ENCODE peak calls at places on chromosomes 12 and 14, in nine cellular contexts. One of them, this sample, is unnamed. For H3K4me1, H3K36me3 and H3K9me3, the result is how much of the 10 kb centered on the place peaks cover.

GRCh38 chr12:117168976-117169375 is 21.3 kb downstream of the FBXO21 start:
- DNase-seq in spleen: no peak
- DNase-seq in right lobe of liver: no peak
- DNase-seq in stomach: no peak
- DNase-seq in transverse colon: no peak
- DNase-seq in Panc1: no peak
- DNase-seq in naive thymus-derived CD4-positive, alpha-beta T cell: no peak
- DNase-seq in upper lobe of right lung: no peak
- DNase-seq in IMR-90: no peak
- DNase-seq in this sample: no peak

GRCh38 chr12:76450690-76451089 is 102.5 kb upstream of the BBS10 start:
- DNase-seq in IMR-90: peak
- DNase-seq in upper lobe of right lung: no peak
- DNase-seq in right lobe of liver: no peak
- DNase-seq in transverse colon: no peak
- DNase-seq in spleen: no peak
- DNase-seq in stomach: no peak
- DNase-seq in naive thymus-derived CD4-positive, alpha-beta T cell: no peak
- DNase-seq in Panc1: no peak
- DNase-seq in this sample: no peak

GRCh38 chr12:105740970-105741725 is 397.6 kb downstream of the NUAK1 start:
- DNase-seq in right lobe of liver: no peak
- DNase-seq in stomach: no peak
- DNase-seq in naive thymus-derived CD4-positive, alpha-beta T cell: no peak
- DNase-seq in IMR-90: peak
- DNase-seq in Panc1: no peak
- DNase-seq in upper lobe of right lung: no peak
- DNase-seq in spleen: no peak
- DNase-seq in transverse colon: no peak
- DNase-seq in this sample: peak

GRCh38 chr14:65043893-65044595 is 57.3 kb downstream of the FNTB start:
- DNase-seq in Panc1: no peak
- DNase-seq in upper lobe of right lung: no peak
- DNase-seq in spleen: no peak
- DNase-seq in right lobe of liver: no peak
- DNase-seq in transverse colon: no peak
- DNase-seq in naive thymus-derived CD4-positive, alpha-beta T cell: no peak
- DNase-seq in stomach: no peak
- DNase-seq in IMR-90: no peak
- DNase-seq in this sample: no peak

GRCh38 chr12:109946505-109946904 is 46.4 kb downstream of the TCHP start:
- DNase-seq in transverse colon: no peak
- DNase-seq in Panc1: no peak
- DNase-seq in IMR-90: peak
- DNase-seq in upper lobe of right lung: no peak
- DNase-seq in spleen: no peak
- DNase-seq in naive thymus-derived CD4-positive, alpha-beta T cell: no peak
- DNase-seq in right lobe of liver: no peak
- DNase-seq in stomach: no peak
- DNase-seq in this sample: no peak

GRCh38 chr12:57280234-57281062 is 29.5 kb upstream of the STAC3 start:
- DNase-seq in naive thymus-derived CD4-positive, alpha-beta T cell: peak
- DNase-seq in IMR-90: peak
- DNase-seq in Panc1: peak
- DNase-seq in transverse colon: peak
- DNase-seq in spleen: peak
- DNase-seq in right lobe of liver: no peak
- DNase-seq in stomach: peak
- DNase-seq in upper lobe of right lung: no peak
- DNase-seq in this sample: peak

GRCh38 chr14:97336816-97337215 is 539.6 kb downstream of the VRK1 start:
- DNase-seq in transverse colon: no peak
- DNase-seq in stomach: no peak
- DNase-seq in right lobe of liver: no peak
- DNase-seq in Panc1: no peak
- DNase-seq in spleen: no peak
- DNase-seq in IMR-90: no peak
- DNase-seq in naive thymus-derived CD4-positive, alpha-beta T cell: no peak
- DNase-seq in upper lobe of right lung: no peak
- DNase-seq in this sample: no peak

GRCh38 chr12:83365317-83365716 is 678.6 kb downstream of the TMTC2 start:
- DNase-seq in naive thymus-derived CD4-positive, alpha-beta T cell: no peak
- DNase-seq in spleen: no peak
- DNase-seq in transverse colon: no peak
- DNase-seq in upper lobe of right lung: no peak
- DNase-seq in Panc1: no peak
- DNase-seq in IMR-90: no peak
- DNase-seq in stomach: no peak
- DNase-seq in right lobe of liver: no peak
- DNase-seq in this sample: no peak

GRCh38 chr12:57232156-57232756 is 2.7 kb downstream of the SHMT2 start:
- DNase-seq in Panc1: no peak
- DNase-seq in right lobe of liver: no peak
- DNase-seq in naive thymus-derived CD4-positive, alpha-beta T cell: no peak
- DNase-seq in spleen: peak
- DNase-seq in upper lobe of right lung: no peak
- DNase-seq in stomach: no peak
- DNase-seq in transverse colon: no peak
- DNase-seq in IMR-90: no peak
- DNase-seq in this sample: peak

GRCh38 chr12:100359822-100360221 is 2.9 kb downstream of the SLC17A8 start:
- DNase-seq in right lobe of liver: no peak
- DNase-seq in upper lobe of right lung: no peak
- DNase-seq in Panc1: no peak
- DNase-seq in IMR-90: peak
- DNase-seq in naive thymus-derived CD4-positive, alpha-beta T cell: no peak
- DNase-seq in spleen: no peak
- DNase-seq in transverse colon: no peak
- DNase-seq in stomach: no peak
- DNase-seq in this sample: no peak

GRCh38 chr12:14577344-14577743 is 9.7 kb upstream of the PLBD1 start:
- DNase-seq in spleen: no peak
- DNase-seq in right lobe of liver: no peak
- DNase-seq in Panc1: no peak
- DNase-seq in naive thymus-derived CD4-positive, alpha-beta T cell: peak
- DNase-seq in IMR-90: no peak
- DNase-seq in stomach: no peak
- DNase-seq in upper lobe of right lung: no peak
- DNase-seq in transverse colon: no peak
- DNase-seq in this sample: no peak

GRCh38 chr12:26678697-26679660 is 154.0 kb downstream of the ITPR2 start:
- DNase-seq in stomach: no peak
- DNase-seq in naive thymus-derived CD4-positive, alpha-beta T cell: no peak
- DNase-seq in upper lobe of right lung: no peak
- DNase-seq in Panc1: no peak
- DNase-seq in spleen: no peak
- DNase-seq in right lobe of liver: no peak
- DNase-seq in transverse colon: no peak
- DNase-seq in IMR-90: peak
- DNase-seq in this sample: no peak

GRCh38 chr14:101186544-101186943 is 283.0 kb upstream of the RTL1 start:
- DNase-seq in Panc1: no peak
- DNase-seq in transverse colon: no peak
- DNase-seq in stomach: peak
- DNase-seq in right lobe of liver: no peak
- DNase-seq in spleen: peak
- DNase-seq in naive thymus-derived CD4-positive, alpha-beta T cell: no peak
- DNase-seq in IMR-90: no peak
- DNase-seq in upper lobe of right lung: no peak
- DNase-seq in this sample: no peak

GRCh38 chr12:21169878-21170472 is 39.0 kb downstream of the SLCO1B1 start:
- DNase-seq in spleen: no peak
- DNase-seq in Panc1: peak
- DNase-seq in right lobe of liver: no peak
- DNase-seq in stomach: peak
- DNase-seq in IMR-90: peak
- DNase-seq in upper lobe of right lung: no peak
- DNase-seq in transverse colon: peak
- DNase-seq in naive thymus-derived CD4-positive, alpha-beta T cell: no peak
- DNase-seq in this sample: no peak

GRCh38 chr14:97336179-97336578 is 539.0 kb downstream of the VRK1 start:
- DNase-seq in transverse colon: no peak
- DNase-seq in Panc1: no peak
- DNase-seq in right lobe of liver: no peak
- DNase-seq in IMR-90: no peak
- DNase-seq in upper lobe of right lung: no peak
- DNase-seq in spleen: no peak
- DNase-seq in stomach: no peak
- DNase-seq in naive thymus-derived CD4-positive, alpha-beta T cell: no peak
- DNase-seq in this sample: no peak

GRCh38 chr12:69240625-69240984 is 1.2 kb downstream of the CPSF6 start:
- DNase-seq in upper lobe of right lung: no peak
- DNase-seq in naive thymus-derived CD4-positive, alpha-beta T cell: peak
- DNase-seq in right lobe of liver: no peak
- DNase-seq in Panc1: no peak
- DNase-seq in transverse colon: no peak
- DNase-seq in spleen: no peak
- DNase-seq in IMR-90: peak
- DNase-seq in stomach: no peak
- DNase-seq in this sample: no peak
- H3K4me1 ChIP-seq in upper lobe of right lung: under half
- H3K4me1 ChIP-seq in naive thymus-derived CD4-positive, alpha-beta T cell: under half
- H3K4me1 ChIP-seq in right lobe of liver: under half
- H3K4me1 ChIP-seq in Panc1: under half
- H3K4me1 ChIP-seq in transverse colon: half or more
- H3K4me1 ChIP-seq in spleen: half or more
- H3K4me1 ChIP-seq in IMR-90: under half
- H3K4me1 ChIP-seq in stomach: under half
- H3K4me1 ChIP-seq in this sample: under half

DNA sequence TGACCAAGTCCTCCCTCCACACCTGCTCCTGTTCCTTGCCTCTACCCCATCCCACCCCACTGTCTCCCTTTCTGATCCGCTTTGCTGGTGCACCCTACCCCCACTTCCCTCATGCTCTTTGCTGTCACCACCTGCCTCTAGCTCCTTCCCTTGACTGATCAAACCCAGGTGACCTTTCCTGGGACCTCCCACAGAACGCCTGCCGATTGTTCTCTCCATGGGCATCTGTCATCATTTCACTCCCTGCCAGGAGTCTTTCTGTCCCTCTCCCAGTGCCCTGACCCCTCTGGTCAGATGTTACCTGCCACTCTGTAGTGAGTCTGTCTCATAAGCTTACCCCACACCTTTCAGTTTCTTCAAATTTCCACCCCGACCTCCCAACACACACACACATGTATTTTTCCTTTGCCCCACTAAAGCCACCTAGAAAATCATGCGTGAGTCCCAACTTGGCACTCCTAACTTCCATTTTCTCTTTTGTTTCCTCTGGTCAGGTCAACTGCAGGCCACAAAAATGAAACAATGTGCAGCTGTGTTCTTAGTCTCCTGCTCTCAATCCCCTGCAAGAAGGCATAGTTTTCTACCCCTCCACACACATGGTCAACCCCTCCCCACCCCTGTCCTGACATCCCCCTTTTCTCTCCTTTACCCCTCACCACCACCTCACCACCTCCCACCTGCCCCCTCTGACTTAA is 229.8 kb downstream of the DPF3 start:
- DNase-seq in spleen: no peak
- DNase-seq in IMR-90: no peak
- DNase-seq in right lobe of liver: no peak
- DNase-seq in upper lobe of right lung: no peak
- DNase-seq in stomach: no peak
- DNase-seq in Panc1: no peak
- DNase-seq in naive thymus-derived CD4-positive, alpha-beta T cell: no peak
- DNase-seq in transverse colon: no peak
- DNase-seq in this sample: no peak
- H3K36me3 ChIP-seq in spleen: under half
- H3K36me3 ChIP-seq in IMR-90: under half
- H3K36me3 ChIP-seq in right lobe of liver: under half
- H3K36me3 ChIP-seq in upper lobe of right lung: under half
- H3K36me3 ChIP-seq in stomach: under half
- H3K36me3 ChIP-seq in Panc1: under half
- H3K36me3 ChIP-seq in naive thymus-derived CD4-positive, alpha-beta T cell: under half
- H3K36me3 ChIP-seq in transverse colon: under half
- H3K36me3 ChIP-seq in this sample: under half

DNA sequence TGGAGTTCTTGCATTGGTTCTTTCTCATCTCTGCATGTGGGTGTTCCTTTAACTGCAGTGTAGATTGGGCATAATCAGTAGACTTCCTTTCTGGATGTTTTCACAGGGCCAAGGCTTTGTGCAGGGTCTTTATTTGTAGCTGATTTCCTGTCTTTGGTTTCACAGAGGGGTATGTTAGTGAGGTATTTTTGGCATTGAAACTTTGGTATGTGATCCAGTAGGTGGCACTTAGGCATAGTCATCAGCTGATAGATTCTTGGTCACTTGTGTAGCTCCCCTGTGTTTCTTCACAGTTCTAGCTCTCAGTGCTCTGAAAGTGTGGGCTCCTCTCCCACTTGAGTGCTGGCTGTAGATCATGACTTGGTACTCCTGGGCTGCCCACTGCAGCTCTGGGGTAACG is 52.7 kb upstream of the LMO3 start:
- DNase-seq in Panc1: no peak
- DNase-seq in stomach: no peak
- DNase-seq in spleen: no peak
- DNase-seq in transverse colon: no peak
- DNase-seq in IMR-90: no peak
- DNase-seq in naive thymus-derived CD4-positive, alpha-beta T cell: no peak
- DNase-seq in right lobe of liver: no peak
- DNase-seq in upper lobe of right lung: no peak
- DNase-seq in this sample: no peak
- H3K9me3 ChIP-seq in Panc1: under half
- H3K9me3 ChIP-seq in stomach: under half
- H3K9me3 ChIP-seq in spleen: under half
- H3K9me3 ChIP-seq in transverse colon: under half
- H3K9me3 ChIP-seq in IMR-90: under half
- H3K9me3 ChIP-seq in naive thymus-derived CD4-positive, alpha-beta T cell: under half
- H3K9me3 ChIP-seq in right lobe of liver: under half
- H3K9me3 ChIP-seq in upper lobe of right lung: under half
- H3K9me3 ChIP-seq in this sample: under half

GRCh38 chr14:89619616-89620273 is 202.7 kb upstream of the FOXN3 start:
- DNase-seq in right lobe of liver: no peak
- DNase-seq in transverse colon: no peak
- DNase-seq in naive thymus-derived CD4-positive, alpha-beta T cell: no peak
- DNase-seq in upper lobe of right lung: no peak
- DNase-seq in Panc1: no peak
- DNase-seq in stomach: no peak
- DNase-seq in IMR-90: no peak
- DNase-seq in spleen: no peak
- DNase-seq in this sample: no peak

GRCh38 chr14:89620436-89620835 is 203.4 kb upstream of the FOXN3 start:
- DNase-seq in IMR-90: no peak
- DNase-seq in transverse colon: no peak
- DNase-seq in Panc1: no peak
- DNase-seq in right lobe of liver: no peak
- DNase-seq in upper lobe of right lung: no peak
- DNase-seq in spleen: no peak
- DNase-seq in naive thymus-derived CD4-positive, alpha-beta T cell: no peak
- DNase-seq in stomach: no peak
- DNase-seq in this sample: no peak

GRCh38 chr14:89617471-89618291 is 200.6 kb upstream of the FOXN3 start:
- DNase-seq in spleen: no peak
- DNase-seq in Panc1: no peak
- DNase-seq in transverse colon: peak
- DNase-seq in IMR-90: peak
- DNase-seq in upper lobe of right lung: no peak
- DNase-seq in right lobe of liver: no peak
- DNase-seq in stomach: peak
- DNase-seq in naive thymus-derived CD4-positive, alpha-beta T cell: peak
- DNase-seq in this sample: peak

GRCh38 chr14:89618309-89618708 is 201.3 kb upstream of the FOXN3 start:
- DNase-seq in stomach: no peak
- DNase-seq in IMR-90: no peak
- DNase-seq in Panc1: no peak
- DNase-seq in upper lobe of right lung: no peak
- DNase-seq in naive thymus-derived CD4-positive, alpha-beta T cell: no peak
- DNase-seq in transverse colon: peak
- DNase-seq in right lobe of liver: no peak
- DNase-seq in spleen: no peak
- DNase-seq in this sample: no peak

GRCh38 chr14:89618821-89619551 is 202.0 kb upstream of the FOXN3 start:
- DNase-seq in Panc1: no peak
- DNase-seq in right lobe of liver: peak
- DNase-seq in stomach: peak
- DNase-seq in naive thymus-derived CD4-positive, alpha-beta T cell: peak
- DNase-seq in transverse colon: peak
- DNase-seq in spleen: peak
- DNase-seq in upper lobe of right lung: peak
- DNase-seq in IMR-90: peak
- DNase-seq in this sample: peak
- H3K4me1 ChIP-seq in Panc1: under half
- H3K4me1 ChIP-seq in right lobe of liver: under half
- H3K4me1 ChIP-seq in stomach: under half
- H3K4me1 ChIP-seq in naive thymus-derived CD4-positive, alpha-beta T cell: under half
- H3K4me1 ChIP-seq in transverse colon: under half
- H3K4me1 ChIP-seq in spleen: half or more
- H3K4me1 ChIP-seq in upper lobe of right lung: under half
- H3K4me1 ChIP-seq in IMR-90: under half
- H3K4me1 ChIP-seq in this sample: under half